ENCODE peak calls at places on chromosomes 11 and 22, in eight cellular contexts. Y, W, T, E, U, M, Q and C are unnamed samples. For H3K4me1, the result is how much of the 10 kb centered on the place peaks cover.

GRCh38 chr11:10899542-10899830 is 41.6 kb upstream of the ZBED5 start:
- DNase-seq in U (no peak), Y (peak), T (peak), W (peak), E (peak), M (no peak), Q (no peak), C (peak)

GRCh38 chr11:110305169-110306018 is 9.0 kb upstream of the RDX start:
- DNase-seq in W (no peak), Q (no peak), U (no peak), M (no peak), T (no peak), E (no peak), Y (no peak), C (no peak)

GRCh38 chr22:48021946-48022345 is 1259.5 kb downstream of the TBC1D22A start:
- DNase-seq in Y (no peak), W (no peak), E (no peak), T (no peak), Q (peak), U (no peak), M (no peak), C (no peak)

GRCh38 chr11:116126540-116126939 is 622.3 kb upstream of the CADM1 start:
- DNase-seq in Y (no peak), E (no peak), U (no peak), M (no peak), Q (no peak), T (no peak), W (no peak), C (no peak)

GRCh38 chr11:63837027-63837688 is 1.8 kb upstream of the MARK2 start:
- DNase-seq in U (peak), Y (peak), W (peak), T (peak), Q (peak), E (peak), M (peak), C (peak)

GRCh38 chr22:33829549-33830280 is 90.6 kb downstream of the LARGE1 start:
- DNase-seq in Y (no peak), Q (peak), E (no peak), U (no peak), T (no peak), W (no peak), M (no peak), C (no peak)

GRCh38 chr11:44729065-44729464 is 2.3 kb downstream of the TSPAN18 start:
- DNase-seq in U (no peak), T (peak), M (no peak), Y (no peak), E (no peak), W (no peak), Q (peak), C (no peak)

GRCh38 chr11:33936745-33937612 is 45.1 kb upstream of the LMO2 start:
- DNase-seq in W (peak), Q (no peak), E (peak), T (peak), U (peak), M (peak), Y (peak), C (no peak)

GRCh38 chr11:95925011-95925410 is 1.1 kb upstream of the MTMR2 start:
- DNase-seq in U (no peak), Q (peak), Y (no peak), T (no peak), E (peak), M (no peak), W (no peak), C (no peak)

GRCh38 chr22:31630331-31631329 is 31.4 kb downstream of the PISD start:
- DNase-seq in U (peak), W (peak), E (peak), Q (peak), T (peak), M (peak), Y (peak), C (peak)

GRCh38 chr22:19873138-19873959 is 18.7 kb upstream of the GNB1L start:
- DNase-seq in E (no peak), M (peak), W (peak), Y (no peak), T (peak), U (no peak), Q (no peak), C (peak)

GRCh38 chr11:18088371-18088770 is 17.5 kb downstream of the SAAL1 start:
- DNase-seq in E (no peak), Q (no peak), T (no peak), M (no peak), Y (no peak), W (no peak), U (no peak), C (no peak)

GRCh38 chr22:43566561-43567332 is 154.9 kb downstream of the MPPED1 start:
- DNase-seq in T (no peak), W (no peak), M (no peak), E (no peak), Y (no peak), U (no peak), Q (no peak), C (no peak)

GRCh38 chr11:87597696-87598095 is 560.0 kb downstream of the TMEM135 start:
- DNase-seq in T (no peak), Y (no peak), M (no peak), E (no peak), U (no peak), W (no peak), Q (no peak), C (no peak)

GRCh38 chr11:75326439-75326810 is 25.0 kb downstream of the ARRB1 start:
- DNase-seq in E (no peak), T (no peak), Q (no peak), M (no peak), W (no peak), Y (no peak), U (no peak), C (no peak)

GRCh38 chr11:47067401-47067800 is 109.3 kb downstream of the ARFGAP2 start:
- DNase-seq in Y (no peak), T (no peak), W (no peak), U (no peak), Q (no peak), E (no peak), M (no peak), C (no peak)

GRCh38 chr22:33472462-33473344 is 414.5 kb upstream of the SYN3 start:
- DNase-seq in U (no peak), E (no peak), T (no peak), Q (no peak), M (no peak), Y (no peak), W (no peak), C (no peak)

GRCh38 chr22:19207902-19208283 is 29.4 kb upstream of the SLC25A1 start:
- DNase-seq in Q (no peak), E (no peak), U (no peak), T (no peak), Y (no peak), M (no peak), W (no peak), C (peak)

GRCh38 chr11:27694992-27695391 is 5.3 kb downstream of the BDNF start:
- DNase-seq in Q (peak), W (no peak), M (no peak), U (no peak), E (peak), T (no peak), Y (no peak), C (no peak)

GRCh38 chr11:59243633-59244032 is 30.9 kb upstream of the MPEG1 start:
- DNase-seq in M (no peak), Q (no peak), T (no peak), W (no peak), Y (no peak), E (no peak), U (no peak), C (no peak)

GRCh38 chr11:45902452-45903380 is 4.4 kb downstream of the FREY1 start:
- DNase-seq in Y (no peak), M (no peak), W (no peak), E (no peak), Q (no peak), U (no peak), T (no peak), C (no peak)
- H3K4me1 ChIP-seq in Y (under half), M (under half), W (under half), E (under half), Q (under half), U (under half), T (under half), C (under half)

GRCh38 chr11:12687740-12688139 is 13.5 kb downstream of the TEAD1 start:
- DNase-seq in M (no peak), U (no peak), T (no peak), E (no peak), Y (no peak), W (no peak), Q (no peak), C (no peak)
- H3K4me1 ChIP-seq in M (under half), U (under half), T (half or more), E (half or more), Y (half or more), W (under half), Q (half or more), C (under half)

GRCh38 chr11:19723572-19724342 is 11.1 kb downstream of the NAV2 start:
- DNase-seq in U (no peak), T (no peak), Y (peak), M (peak), E (peak), Q (no peak), W (no peak), C (peak)
- H3K4me1 ChIP-seq in U (under half), T (under half), Y (under half), M (under half), E (under half), Q (under half), W (under half), C (under half)

DNA sequence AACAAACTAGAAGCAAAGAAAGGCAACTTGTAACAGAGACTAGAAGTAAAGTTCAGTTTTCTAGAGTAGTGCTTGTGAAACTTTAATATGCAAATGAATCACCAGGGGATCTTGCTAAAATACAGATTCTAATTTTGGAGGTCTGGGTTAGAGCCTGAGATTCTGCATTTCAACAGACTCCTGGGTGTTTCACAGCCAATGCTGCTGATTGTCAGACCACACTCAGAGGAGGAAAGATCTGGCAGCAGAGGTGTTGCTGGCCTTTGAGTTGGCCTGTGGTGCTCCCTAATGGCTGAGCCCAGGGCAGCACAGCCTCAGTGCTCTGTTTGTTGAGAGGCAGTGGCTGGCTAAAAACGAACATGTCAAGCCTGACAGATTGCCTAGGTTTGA is 5.4 kb downstream of the CRY2 start:
- DNase-seq in Q (no peak), E (no peak), W (no peak), U (no peak), T (peak), Y (no peak), M (no peak), C (no peak)
- H3K4me1 ChIP-seq in Q (under half), E (under half), W (under half), U (under half), T (half or more), Y (half or more), M (under half), C (half or more)

DNA sequence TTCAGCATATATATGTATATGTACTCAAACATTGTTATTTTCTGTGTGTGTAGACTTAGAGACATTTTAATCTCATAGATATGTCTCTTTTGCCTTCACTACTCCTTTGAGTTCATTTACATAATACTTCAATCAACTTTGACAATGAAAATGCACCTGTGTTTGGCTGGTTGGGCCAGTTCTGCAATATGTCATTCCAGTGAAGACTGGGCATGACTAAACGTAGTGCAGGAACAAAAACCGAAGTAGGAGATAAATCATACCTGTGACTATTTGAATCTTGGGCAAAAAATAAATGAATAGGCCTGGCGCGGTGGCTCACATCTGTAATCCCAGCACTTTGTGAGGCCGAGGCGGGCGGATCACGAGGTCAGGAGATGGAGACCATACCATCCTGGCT is 640.0 kb upstream of the ANO3 start:
- DNase-seq in E (no peak), Y (no peak), T (no peak), U (no peak), W (no peak), M (no peak), Q (no peak), C (no peak)
- H3K4me1 ChIP-seq in E (under half), Y (under half), T (under half), U (under half), W (under half), M (under half), Q (under half), C (under half)

GRCh38 chr11:68844376-68844775 is 2.7 kb upstream of the CPT1A start:
- DNase-seq in Q (no peak), E (no peak), Y (no peak), U (no peak), M (no peak), W (no peak), T (no peak), C (no peak)

GRCh38 chr11:68844801-68845200 is 3.1 kb upstream of the CPT1A start:
- DNase-seq in Y (no peak), M (no peak), W (no peak), T (no peak), U (no peak), E (no peak), Q (no peak), C (no peak)

GRCh38 chr11:68843052-68843561 is 1.4 kb upstream of the CPT1A start:
- DNase-seq in Q (peak), Y (no peak), U (no peak), M (no peak), T (no peak), W (peak), E (peak), C (no peak)

GRCh38 chr11:68842427-68843051 is 823 bp upstream of the CPT1A start:
- DNase-seq in W (no peak), T (no peak), M (no peak), U (no peak), Y (no peak), Q (no peak), E (no peak), C (no peak)

GRCh38 chr11:68843703-68844312 is 2.1 kb upstream of the CPT1A start:
- DNase-seq in U (no peak), E (peak), Y (peak), M (peak), T (peak), Q (peak), W (peak), C (peak)
- H3K4me1 ChIP-seq in U (under half), E (under half), Y (under half), M (under half), T (under half), Q (under half), W (under half), C (under half)

GRCh38 chr11:113195728-113196127 is 118.7 kb upstream of the TTC12 start:
- DNase-seq in T (no peak), Y (no peak), E (no peak), M (no peak), W (no peak), U (no peak), Q (no peak), C (no peak)

GRCh38 chr11:113189909-113190667 is 124.3 kb upstream of the TTC12 start:
- DNase-seq in T (no peak), U (peak), Q (no peak), M (no peak), E (peak), Y (peak), W (no peak), C (no peak)

GRCh38 chr11:113193077-113193476 is 121.3 kb upstream of the TTC12 start:
- DNase-seq in E (no peak), U (peak), Y (no peak), W (no peak), Q (no peak), T (no peak), M (no peak), C (no peak)

GRCh38 chr11:113193894-113194293 is 120.5 kb upstream of the TTC12 start:
- DNase-seq in E (peak), W (no peak), Q (no peak), U (peak), Y (no peak), T (peak), M (no peak), C (no peak)

GRCh38 chr11:113192121-113192925 is 122.1 kb upstream of the TTC12 start:
- DNase-seq in E (no peak), M (no peak), W (no peak), T (no peak), Q (peak), U (peak), Y (no peak), C (no peak)
- H3K4me1 ChIP-seq in E (under half), M (under half), W (under half), T (half or more), Q (under half), U (under half), Y (under half), C (under half)

DNA sequence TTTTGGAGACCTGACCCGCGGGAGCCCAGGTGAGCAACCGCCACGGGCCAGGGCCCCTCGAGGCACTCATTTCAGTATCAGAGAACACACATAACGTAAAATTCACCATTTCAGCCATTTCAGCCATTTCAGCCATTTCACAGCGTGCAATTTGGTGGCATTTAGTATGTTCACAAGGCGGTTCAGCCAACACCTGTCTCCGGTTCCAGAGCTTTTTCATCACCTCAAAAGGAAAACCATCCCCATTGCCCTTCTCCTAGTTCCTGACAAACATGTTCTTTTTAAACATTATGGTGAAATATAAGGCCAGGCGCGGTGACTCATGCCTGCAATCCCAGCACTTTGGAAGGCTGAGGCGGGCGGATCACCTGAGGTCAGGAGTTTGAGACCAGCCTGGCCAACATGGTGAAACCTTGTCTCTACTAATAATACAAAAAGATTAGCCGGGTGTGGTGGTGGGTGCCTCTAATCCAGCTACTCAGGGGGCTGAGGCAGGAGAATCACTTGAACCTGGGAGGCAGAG is 119.3 kb downstream of the KCNQ1 start:
- DNase-seq in Q (no peak), U (no peak), M (peak), W (no peak), Y (no peak), E (no peak), T (no peak), C (no peak)
- H3K4me1 ChIP-seq in Q (under half), U (under half), M (under half), W (under half), Y (under half), E (under half), T (under half), C (under half)

GRCh38 chr11:71545405-71545966 is 2.7 kb upstream of the KRTAP5-9 start:
- DNase-seq in T (no peak), E (no peak), W (no peak), M (no peak), Y (no peak), Q (no peak), U (no peak), C (no peak)

GRCh38 chr11:71551711-71552110 is 3.5 kb downstream of the KRTAP5-9 start:
- DNase-seq in E (no peak), U (no peak), M (no peak), Y (no peak), T (no peak), W (no peak), Q (no peak), C (no peak)

GRCh38 chr11:71544525-71545214 is 3.5 kb upstream of the KRTAP5-9 start:
- DNase-seq in E (no peak), Q (no peak), U (no peak), Y (no peak), M (no peak), T (no peak), W (no peak), C (no peak)

GRCh38 chr11:71548120-71548519 is at the start of gene KRTAP5-9:
- DNase-seq in T (no peak), M (no peak), Y (no peak), Q (no peak), W (no peak), E (no peak), U (no peak), C (no peak)

DNA sequence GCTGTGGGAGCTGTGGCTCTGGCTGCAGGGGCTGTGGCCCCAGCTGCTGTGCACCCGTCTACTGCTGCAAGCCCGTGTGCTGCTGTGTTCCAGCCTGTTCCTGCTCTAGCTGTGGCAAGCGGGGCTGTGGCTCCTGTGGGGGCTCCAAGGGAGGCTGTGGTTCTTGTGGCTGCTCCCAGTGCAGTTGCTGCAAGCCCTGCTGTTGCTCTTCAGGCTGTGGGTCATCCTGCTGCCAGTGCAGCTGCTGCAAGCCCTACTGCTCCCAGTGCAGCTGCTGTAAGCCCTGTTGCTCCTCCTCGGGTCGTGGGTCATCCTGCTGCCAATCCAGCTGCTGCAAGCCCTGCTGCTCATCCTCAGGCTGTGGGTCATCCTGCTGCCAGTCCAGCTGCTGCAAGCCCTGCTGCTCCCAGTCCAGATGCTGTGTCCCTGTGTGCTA is 514 bp downstream of the KRTAP5-9 start:
- DNase-seq in E (no peak), W (no peak), U (no peak), M (no peak), T (no peak), Q (peak), Y (no peak), C (no peak)
- H3K4me1 ChIP-seq in E (under half), W (under half), U (under half), M (under half), T (under half), Q (under half), Y (under half), C (under half)

GRCh38 chr11:119687220-119688046 is 41.6 kb downstream of the NECTIN1 start:
- DNase-seq in W (no peak), Q (no peak), Y (no peak), M (no peak), T (no peak), E (no peak), U (no peak), C (no peak)
- H3K4me1 ChIP-seq in W (under half), Q (half or more), Y (under half), M (under half), T (under half), E (under half), U (under half), C (under half)